ENCODE peak calls at places on chromosome 19, in four cellular contexts. One of them, this sample, is unnamed.

GRCh38 chr19:50679177-50680125 is 30.2 kb downstream of the C19orf81 start:
- DNase-seq in pulmonary artery endothelial cell: peak
- DNase-seq in NCI-H460: peak
- DNase-seq in left cardiac atrium: peak
- DNase-seq in this sample: peak

GRCh38 chr19:11848594-11849263 is at the start of gene ZNF439:
- DNase-seq in NCI-H460: no peak
- DNase-seq in left cardiac atrium: peak
- DNase-seq in pulmonary artery endothelial cell: no peak
- DNase-seq in this sample: peak

GRCh38 chr19:11578342-11579142 is 1.1 kb upstream of the ACP5 start:
- DNase-seq in pulmonary artery endothelial cell: no peak
- DNase-seq in left cardiac atrium: peak
- DNase-seq in NCI-H460: no peak
- DNase-seq in this sample: no peak

GRCh38 chr19:58453743-58454142 is 2.3 kb downstream of the ZNF324B start:
- DNase-seq in NCI-H460: no peak
- DNase-seq in left cardiac atrium: no peak
- DNase-seq in pulmonary artery endothelial cell: no peak
- DNase-seq in this sample: no peak

GRCh38 chr19:47681936-47682335 is 31.3 kb upstream of the EHD2 start:
- DNase-seq in left cardiac atrium: no peak
- DNase-seq in NCI-H460: no peak
- DNase-seq in pulmonary artery endothelial cell: no peak
- DNase-seq in this sample: no peak

GRCh38 chr19:44623080-44623479 is 9.7 kb downstream of the IGSF23 start:
- DNase-seq in NCI-H460: no peak
- DNase-seq in left cardiac atrium: no peak
- DNase-seq in pulmonary artery endothelial cell: no peak
- DNase-seq in this sample: no peak

GRCh38 chr19:3413796-3414327 is 47.5 kb downstream of the NFIC start:
- DNase-seq in NCI-H460: no peak
- DNase-seq in left cardiac atrium: no peak
- DNase-seq in pulmonary artery endothelial cell: no peak
- DNase-seq in this sample: no peak

GRCh38 chr19:8640402-8641004 is 10.1 kb downstream of the NFILZ start:
- DNase-seq in left cardiac atrium: peak
- DNase-seq in NCI-H460: no peak
- DNase-seq in pulmonary artery endothelial cell: no peak
- DNase-seq in this sample: no peak

GRCh38 chr19:36436531-36436930 is 18.1 kb upstream of the ZFP82 start:
- DNase-seq in NCI-H460: no peak
- DNase-seq in pulmonary artery endothelial cell: no peak
- DNase-seq in left cardiac atrium: no peak
- DNase-seq in this sample: no peak

GRCh38 chr19:48896191-48896720 is 2.3 kb downstream of the TULP2 start:
- DNase-seq in pulmonary artery endothelial cell: no peak
- DNase-seq in left cardiac atrium: peak
- DNase-seq in NCI-H460: no peak
- DNase-seq in this sample: peak

GRCh38 chr19:9878511-9879196 is 43.5 kb downstream of the PIN1 start:
- DNase-seq in pulmonary artery endothelial cell: no peak
- DNase-seq in left cardiac atrium: no peak
- DNase-seq in NCI-H460: no peak
- DNase-seq in this sample: no peak

GRCh38 chr19:12792048-12792852 is 964 bp downstream of the JUNB start:
- DNase-seq in pulmonary artery endothelial cell: no peak
- DNase-seq in NCI-H460: no peak
- DNase-seq in left cardiac atrium: peak
- DNase-seq in this sample: no peak

GRCh38 chr19:14906711-14907110 is 20.8 kb upstream of the OR7A17 start:
- DNase-seq in left cardiac atrium: no peak
- DNase-seq in NCI-H460: no peak
- DNase-seq in pulmonary artery endothelial cell: no peak
- DNase-seq in this sample: no peak

GRCh38 chr19:49468746-49469447 is 5.1 kb upstream of the FLT3LG start:
- DNase-seq in NCI-H460: peak
- DNase-seq in left cardiac atrium: peak
- DNase-seq in pulmonary artery endothelial cell: no peak
- DNase-seq in this sample: no peak

GRCh38 chr19:56949651-56950050 is 109.1 kb upstream of the PEG3 start:
- DNase-seq in NCI-H460: no peak
- DNase-seq in pulmonary artery endothelial cell: no peak
- DNase-seq in left cardiac atrium: no peak
- DNase-seq in this sample: no peak

GRCh38 chr19:19259741-19260140 is 13.4 kb downstream of the TM6SF2 start:
- DNase-seq in NCI-H460: no peak
- DNase-seq in pulmonary artery endothelial cell: peak
- DNase-seq in left cardiac atrium: no peak
- DNase-seq in this sample: peak

GRCh38 chr19:35644987-35645679 is 3.0 kb upstream of the COX6B1 start:
- DNase-seq in left cardiac atrium: peak
- DNase-seq in NCI-H460: peak
- DNase-seq in pulmonary artery endothelial cell: no peak
- DNase-seq in this sample: no peak

GRCh38 chr19:5536337-5536894 is 31.3 kb downstream of the TINCR start:
- DNase-seq in left cardiac atrium: peak
- DNase-seq in pulmonary artery endothelial cell: no peak
- DNase-seq in NCI-H460: no peak
- DNase-seq in this sample: no peak